ENCODE peak calls at places on chromosomes 7 and 10, in four cellular contexts. V is K562, F is GM12878, N is HepG2. H is an unnamed sample.
A peak's percentile ranks its signal among the peaks of the same experiment; 100 is the strongest.

GRCh38 chr7:7274782-7275181 is 92.4 kb downstream of the C1GALT1 start:
- DNase-seq in N (no peak), V (no peak), F (no peak), H (no peak)

GRCh38 chr7:138125598-138126111 is 49.4 kb downstream of the AKR1D1 start:
- DNase-seq in N (no peak), V (no peak), F (peak; percentile 50), H (no peak)

GRCh38 chr10:125060486-125060850 is 99.9 kb downstream of the CTBP2 start:
- DNase-seq in N (no peak), F (no peak), V (peak; percentile 1), H (no peak)

GRCh38 chr10:71296086-71296485 is 23.0 kb upstream of the SLC29A3 start:
- DNase-seq in N (no peak), F (no peak), V (no peak), H (no peak)

GRCh38 chr10:43926371-43926770 is 277.7 kb upstream of the ZNF32 start:
- DNase-seq in N (no peak), V (no peak), F (no peak), H (no peak)

GRCh38 chr10:26642896-26643653 is 54.4 kb upstream of the PDSS1 start:
- DNase-seq in N (no peak), F (no peak), V (peak; percentile 53), H (no peak)

GRCh38 chr10:25934673-25935139 is 677 bp downstream of the MYO3A start:
- DNase-seq in N (no peak), F (no peak), V (peak; percentile 10), H (no peak)

GRCh38 chr10:122034149-122034756 is 45.3 kb downstream of the TACC2 start:
- DNase-seq in N (no peak), V (no peak), F (no peak), H (no peak)

GRCh38 chr10:78597791-78598555 is 470.8 kb upstream of the ZMIZ1 start:
- DNase-seq in N (no peak), F (no peak), V (no peak), H (no peak)

GRCh38 chr10:104767282-104767681 is 126.2 kb downstream of the SORCS3 start:
- DNase-seq in N (no peak), F (no peak), V (no peak), H (no peak)

GRCh38 chr7:16200591-16200990 is 220.7 kb downstream of the CRPPA start:
- DNase-seq in F (no peak), N (no peak), V (no peak), H (no peak)

GRCh38 chr10:62527019-62527827 is 153.1 kb downstream of the ZNF365 start:
- DNase-seq in F (peak; percentile 90), N (no peak), V (no peak), H (no peak)

GRCh38 chr7:80916770-80917681 is 1.8 kb downstream of the SEMA3C start:
- DNase-seq in V (no peak), N (no peak), F (no peak), H (no peak)

GRCh38 chr7:30750574-30751256 is 1.2 kb upstream of the INMT start:
- DNase-seq in F (no peak), V (no peak), N (no peak), H (no peak)

GRCh38 chr7:22156205-22156604 is 200.7 kb downstream of the RAPGEF5 start:
- DNase-seq in V (peak; percentile 8), N (no peak), F (no peak), H (no peak)

GRCh38 chr10:3067045-3067858 is at the start of gene PFKP:
- DNase-seq in V (peak; percentile 85), F (no peak), N (no peak), H (no peak)

GRCh38 chr7:3781607-3782006 is 480.6 kb downstream of the SDK1 start:
- DNase-seq in N (no peak), F (no peak), V (no peak), H (no peak)

GRCh38 chr7:150978136-150978789 is at the start of gene KCNH2:
- DNase-seq in N (no peak), V (peak; percentile 99), F (no peak), H (no peak)

GRCh38 chr7:55280031-55280454 is 85.1 kb upstream of the LANCL2 start:
- DNase-seq in N (peak; percentile 55), V (peak; percentile 25), F (no peak), H (peak; percentile 31)

GRCh38 chr10:59873924-59874323 is 32.4 kb downstream of the CCDC6 start:
- DNase-seq in F (no peak), V (no peak), N (no peak), H (no peak)

GRCh38 chr7:936131-937054 is 18.1 kb downstream of the ADAP1 start:
- DNase-seq in V (no peak), F (peak; percentile 92), N (no peak), H (no peak)

DNA sequence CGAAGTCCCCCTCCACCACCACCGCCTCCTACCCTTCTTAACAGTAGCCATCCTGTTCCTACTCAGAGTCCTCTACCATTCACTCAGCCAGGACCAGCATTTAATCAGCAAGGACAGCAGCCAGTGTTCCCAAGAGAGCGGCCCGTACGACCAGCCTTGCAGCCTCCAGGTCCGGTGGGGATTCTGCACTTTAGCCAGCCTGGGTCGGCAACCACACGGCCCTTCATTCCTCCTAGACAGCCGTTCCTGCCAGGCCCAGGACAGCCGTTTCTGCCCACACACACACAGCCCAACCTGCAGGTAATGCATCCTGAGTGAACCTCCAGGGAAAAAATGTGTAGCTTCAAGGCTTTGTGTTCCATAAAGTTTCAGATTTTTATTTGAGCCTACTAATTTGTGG is 74.2 kb downstream of the SHH start:
- DNase-seq in F (no peak), N (no peak), V (no peak), H (no peak)
- TF ChIP-seq HDAC6 in F (no peak), N (no peak), V (no peak), H (no peak)

DNA sequence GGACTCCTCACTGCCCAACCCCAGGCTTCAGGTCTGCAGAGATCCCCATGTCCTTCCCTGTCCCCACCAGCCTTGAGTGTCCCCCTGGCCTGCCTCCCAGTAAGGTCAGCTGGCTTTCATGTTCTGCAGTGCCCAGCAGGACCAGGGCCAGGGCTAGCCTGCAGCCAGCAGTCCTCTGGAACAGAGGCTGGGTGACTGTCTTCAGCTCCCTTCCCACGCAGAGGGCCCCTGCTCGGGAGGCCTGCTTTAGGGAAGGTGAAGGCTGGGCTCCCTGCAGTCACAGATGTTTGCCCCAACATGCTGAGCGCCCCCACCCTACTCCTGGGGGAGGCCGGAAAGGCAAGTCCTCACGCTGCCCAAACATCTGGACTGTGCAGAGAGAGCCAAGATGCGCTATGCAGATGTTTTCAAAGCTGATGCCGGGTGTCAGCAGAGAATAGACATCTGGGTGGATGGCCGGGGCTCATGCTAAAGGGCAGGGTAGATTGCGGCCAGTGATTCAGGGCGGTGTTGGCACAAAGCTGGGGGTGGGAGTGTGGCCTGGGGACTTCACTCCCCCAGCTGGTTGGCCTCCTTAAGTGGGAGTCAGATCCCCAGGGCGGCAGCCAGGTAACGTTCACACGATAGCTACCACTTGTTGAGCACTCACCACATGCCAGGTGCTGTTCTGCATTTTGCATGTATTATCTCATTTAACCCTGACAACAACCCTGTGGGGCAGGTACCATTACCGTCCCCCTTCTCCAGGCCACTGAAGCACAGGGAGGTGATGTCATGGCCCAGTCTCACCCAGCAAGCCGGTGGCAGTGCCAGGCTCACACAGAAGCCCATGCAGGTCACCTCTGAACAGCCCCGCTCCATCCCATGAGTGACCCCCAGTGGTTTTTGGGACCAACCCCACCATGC is 71.2 kb upstream of the COL13A1 start:
- DNase-seq in V (no peak), N (no peak), F (no peak), H (no peak)
- TF ChIP-seq HDAC6 in V (no peak), N (no peak), F (no peak), H (no peak)

DNA sequence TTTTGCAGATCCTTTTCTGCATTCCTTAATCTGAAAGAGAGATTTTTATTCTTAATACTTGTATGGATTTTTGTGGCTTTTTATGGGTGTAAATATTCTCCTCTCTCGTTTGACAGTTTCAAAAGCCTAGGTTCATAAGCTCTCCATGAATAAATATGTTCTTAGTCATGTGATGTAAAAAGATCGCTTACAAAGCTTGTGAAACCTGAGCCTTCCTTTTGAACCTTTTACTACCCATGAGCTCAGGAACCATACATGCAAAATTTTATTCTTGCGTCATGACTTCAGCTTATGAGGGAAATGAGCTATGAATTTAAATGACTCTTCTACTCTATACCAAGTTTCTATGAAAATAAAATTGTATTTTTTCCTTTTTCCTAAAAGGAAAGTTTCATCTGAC is 98.7 kb downstream of the POLL start:
- DNase-seq in F (no peak), V (no peak), N (peak; percentile 56), H (no peak)
- TF ChIP-seq HDAC6 in F (no peak), V (no peak), N (no peak), H (no peak)

DNA sequence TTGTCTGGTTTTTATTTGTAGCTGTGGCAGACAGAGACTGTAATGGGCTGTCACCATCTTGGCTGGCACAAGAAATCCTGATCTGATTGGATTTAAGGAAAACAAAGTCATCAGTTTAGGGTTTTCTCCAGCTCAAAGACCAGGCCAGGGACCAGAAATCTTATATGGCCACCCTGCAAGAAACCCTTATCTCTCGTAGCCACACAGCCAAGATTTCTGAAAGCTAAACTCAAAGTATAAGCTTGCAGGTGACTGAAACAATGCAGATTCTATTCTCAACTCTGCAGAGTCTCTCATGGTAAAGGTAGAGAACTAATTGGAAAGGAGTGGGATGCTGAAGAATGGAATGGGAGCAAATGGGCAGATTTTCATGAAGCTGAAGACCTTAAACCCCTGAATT is 3.2 kb upstream of the ASB13 start:
- DNase-seq in N (no peak), V (no peak), F (no peak), H (no peak)
- TF ChIP-seq HDAC6 in N (no peak), V (no peak), F (no peak), H (no peak)

GRCh38 chr10:118698421-118698820 is 56.3 kb downstream of the CACUL1 start:
- DNase-seq in F (peak; percentile 80), N (peak; percentile 10), V (peak; percentile 23), H (no peak)
- TF ChIP-seq HDAC6 in F (no peak), N (no peak), V (no peak), H (no peak)

GRCh38 chr7:132333301-132333700 is 243.0 kb downstream of the PLXNA4 start:
- DNase-seq in V (no peak), F (no peak), N (no peak), H (no peak)
- TF ChIP-seq HDAC6 in V (no peak), F (no peak), N (no peak), H (no peak)

DNA sequence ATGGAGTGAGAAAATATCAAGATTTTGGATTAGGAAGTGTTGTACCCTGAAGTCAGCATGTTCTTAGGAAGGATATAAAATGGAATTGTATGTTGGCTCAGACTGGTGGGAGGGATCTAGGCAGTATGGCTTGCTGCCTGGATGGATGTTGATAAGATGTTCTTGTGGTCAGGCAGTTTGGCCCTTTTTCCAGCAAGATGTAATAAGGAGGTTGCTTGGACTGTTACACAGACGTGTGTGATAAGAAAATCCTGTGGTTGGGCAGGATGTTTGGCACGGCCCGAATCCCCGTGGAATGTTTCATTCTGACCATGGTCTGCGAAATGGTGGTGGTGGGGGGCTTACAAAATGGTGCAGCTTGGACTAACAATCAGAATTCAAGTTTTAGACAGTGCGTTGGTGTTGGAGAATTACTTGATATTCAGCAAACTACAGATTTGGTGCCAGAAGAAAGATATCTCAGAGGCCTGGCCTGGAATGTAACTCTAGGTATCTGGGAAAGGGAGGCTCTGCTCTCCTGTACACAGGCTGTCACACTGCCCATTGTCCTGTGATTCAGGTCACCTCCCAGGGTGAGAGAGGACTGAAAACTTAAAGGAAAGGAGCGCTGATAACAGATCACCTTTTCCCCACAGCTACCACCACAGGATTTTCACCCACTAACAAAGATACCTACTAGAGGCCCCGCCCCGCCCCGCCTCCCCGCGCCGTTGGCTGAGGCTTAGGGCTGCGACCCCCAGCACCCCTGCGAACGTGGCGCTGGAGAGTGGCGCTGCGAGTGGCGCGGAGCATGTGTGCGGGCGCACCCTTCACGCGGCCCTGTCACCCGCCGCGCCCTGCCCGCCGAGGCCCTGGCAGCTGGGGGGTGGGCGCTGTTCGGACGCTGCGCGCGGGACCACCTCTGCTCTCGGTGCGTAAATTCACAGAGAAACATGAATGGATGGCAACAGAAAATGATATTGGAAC is 19.3 kb upstream of the ZNF680 start:
- DNase-seq in V (no peak), N (no peak), F (no peak), H (peak; percentile 1)
- TF ChIP-seq HDAC6 in V (no peak), N (no peak), F (no peak), H (no peak)